ENCODE peak calls at places on chromosome 9, in nine cellular contexts. V is non-pigmented ciliary epithelial cell; R is activated T-helper 1 cell treated with anti-CD3 and anti-CD28 coated beads, Interleukin-2, amount 50 U/mL, for 16 hours; Y is KBM-7; I is heart right ventricle; W is stimulated activated CD8-positive, alpha-beta memory T cell treated with anti-CD3 and anti-CD28 coated beads, Interleukin-7, amount 100 ng/mL, for 4 hours; E is amniotic stem cell; B is heart left ventricle; G is C1 segment of cervical spinal cord. Z is an unnamed sample.

GRCh38 chr9:127763918-127764384 is 14.5 kb downstream of the SH2D3C start:
- DNase-seq in I (peak), R (no peak), V (no peak), E (no peak), W (no peak), B (peak), G (no peak), Y (peak), Z (no peak)

GRCh38 chr9:135890896-135891631 is 16.3 kb downstream of the CAMSAP1 start:
- DNase-seq in B (no peak), Y (no peak), W (no peak), I (no peak), R (no peak), E (no peak), G (no peak), V (no peak), Z (no peak)

GRCh38 chr9:20898885-20899554 is 132.4 kb downstream of the HACD4 start:
- DNase-seq in Y (no peak), E (no peak), R (no peak), B (no peak), I (no peak), G (no peak), V (no peak), W (no peak), Z (no peak)

GRCh38 chr9:76292246-76292645 is 102.0 kb downstream of the RFK start:
- DNase-seq in R (no peak), B (no peak), G (no peak), V (no peak), E (no peak), I (no peak), W (no peak), Y (no peak), Z (no peak)

GRCh38 chr9:90921104-90921503 is 119.5 kb downstream of the SYK start:
- DNase-seq in V (no peak), G (peak), I (peak), B (peak), W (no peak), E (no peak), Y (no peak), R (no peak), Z (no peak)

GRCh38 chr9:121169094-121169601 is 32.5 kb downstream of the RAB14 start:
- DNase-seq in B (no peak), R (no peak), Y (no peak), I (no peak), G (no peak), W (no peak), E (no peak), V (no peak), Z (no peak)

GRCh38 chr9:22039258-22039657 is 30.2 kb upstream of the CDKN2B start:
- DNase-seq in V (no peak), I (no peak), Y (no peak), R (no peak), W (no peak), B (no peak), E (no peak), G (no peak), Z (no peak)

GRCh38 chr9:2255128-2255527 is 240.0 kb downstream of the SMARCA2 start:
- DNase-seq in W (no peak), Y (no peak), B (no peak), R (no peak), G (no peak), I (no peak), V (no peak), E (no peak), Z (no peak)

GRCh38 chr9:74974558-74974957 is 21.8 kb upstream of the C9orf40 start:
- DNase-seq in Y (peak), G (no peak), I (no peak), B (no peak), E (no peak), R (no peak), W (no peak), V (no peak), Z (no peak)

GRCh38 chr9:72478993-72479392 is 42.4 kb upstream of the TMC1 start:
- DNase-seq in B (no peak), G (no peak), V (peak), W (no peak), R (no peak), Y (no peak), E (no peak), I (no peak), Z (no peak)

GRCh38 chr9:134626576-134627416 is 14.8 kb upstream of the COL5A1 start:
- DNase-seq in B (peak), R (no peak), Y (no peak), W (no peak), V (no peak), E (peak), G (no peak), I (no peak), Z (no peak)

GRCh38 chr9:18741880-18742279 is 267.9 kb downstream of the ADAMTSL1 start:
- DNase-seq in E (no peak), Y (no peak), B (no peak), V (no peak), R (no peak), G (no peak), W (no peak), I (no peak), Z (no peak)

Z was measured in SIG-M5.